ENCODE peak calls at places on chromosomes 4 and X, in nine cellular contexts. D is tibial nerve; I is fibroblast of the conjunctiva; E is stimulated activated CD8-positive, alpha-beta memory T cell treated with anti-CD3 and anti-CD28 coated beads, Interleukin-12 subunit alpha, Interleukin-12 subunit beta, amount 100 ng/mL, for 1 hour; V is iris pigment epithelial cell; H is stimulated activated naive B cell treated with anti-CD40 and anti-IgM and Interleukin-4, amounts not matched to agents 10 μg/mL and 1 μg/mL and 100 μg/mL, for 72 hours; B is RKO; Y is activated T-cell treated with anti-CD3 and anti-CD28 coated beads, Interleukin-2, amount 50 U/mL, for 72 hours; G is left ventricle myocardium inferior. T is an unnamed sample.

GRCh38 chr4:3607690-3608514 is 75.7 kb upstream of the LRPAP1 start:
- DNase-seq in B (no peak), G (no peak), V (no peak), H (no peak), D (no peak), E (no peak), Y (no peak), I (no peak), T (no peak)

GRCh38 chrX:102959471-102959870 is 22.4 kb downstream of the RAB40AL start:
- DNase-seq in D (no peak), V (peak; percentile 22), B (no peak), Y (no peak), E (no peak), G (no peak), H (no peak), I (peak; percentile 6), T (no peak)

GRCh38 chrX:129654652-129655546 is at the start of gene APLN:
- DNase-seq in Y (no peak), I (no peak), V (peak; percentile 41), B (peak; percentile 51), D (peak; percentile 15), E (no peak), H (no peak), G (peak; percentile 58), T (no peak)

GRCh38 chr4:101103381-101104142 is 243.8 kb downstream of the PPP3CA start:
- DNase-seq in B (no peak), V (no peak), G (no peak), H (no peak), E (no peak), I (no peak), Y (no peak), D (no peak), T (no peak)

GRCh38 chr4:8200302-8200975 is 1.3 kb downstream of the SH3TC1 start:
- DNase-seq in B (no peak), G (peak; percentile 82), H (peak; percentile 49), I (no peak), Y (peak; percentile 21), V (peak; percentile 71), E (no peak), D (peak; percentile 74), T (peak; percentile 57)

GRCh38 chr4:1249731-1250526 is 999 bp upstream of the CTBP1 start:
- DNase-seq in G (no peak), D (no peak), H (peak; percentile 62), Y (peak; percentile 61), I (no peak), E (peak; percentile 30), V (peak; percentile 74), B (peak; percentile 24), T (no peak)

GRCh38 chr4:56757270-56757746 is 64.2 kb downstream of the SPINK2 start:
- DNase-seq in I (no peak), E (no peak), G (no peak), D (no peak), H (no peak), B (peak; percentile 23), Y (no peak), V (peak; percentile 51), T (no peak)

GRCh38 chr4:153038493-153039311 is 102.6 kb downstream of the FHDC1 start:
- DNase-seq in B (no peak), Y (no peak), I (no peak), H (no peak), E (no peak), G (no peak), D (no peak), V (no peak), T (no peak)

GRCh38 chr4:83328486-83328885 is 6.2 kb downstream of the HPSE start:
- DNase-seq in B (no peak), H (no peak), G (no peak), E (no peak), I (no peak), D (no peak), Y (no peak), V (no peak), T (no peak)

GRCh38 chr4:169677150-169677732 is 56.9 kb downstream of the CLCN3 start:
- DNase-seq in G (no peak), B (no peak), E (no peak), D (no peak), I (no peak), H (no peak), V (no peak), Y (no peak), T (no peak)

GRCh38 chr4:177214935-177215334 is 94.7 kb upstream of the NEIL3 start:
- DNase-seq in E (no peak), V (no peak), G (no peak), H (no peak), Y (peak; percentile 55), B (no peak), I (no peak), D (no peak), T (no peak)